ENCODE peak calls at places on chromosomes 5 and 9, in ten cellular contexts. X is HCT116, Q is PC-3, L is GM23338, H is OCI-LY7, O is MM.1S, D is GM23248, C is Karpas-422, S is hepatocyte, N is SK-N-SH. K is an unnamed sample.
A peak's percentile ranks its signal among the peaks of the same experiment; 100 is the strongest.

GRCh38 chr5:65790371-65791163 is 68.6 kb downstream of the NLN start:
- DNase-seq in S (no peak), H (no peak), N (no peak), L (no peak), Q (no peak), D (no peak), X (no peak), C (no peak), O (peak; percentile 46), K (no peak)

GRCh38 chr5:106020889-106021288 is 1649.8 kb downstream of the EFNA5 start:
- DNase-seq in O (no peak), D (no peak), L (no peak), Q (peak; percentile 9), X (no peak), H (no peak), N (no peak), S (no peak), C (no peak), K (no peak)

GRCh38 chr5:1791176-1791575 is 8.5 kb downstream of the MRPL36 start:
- DNase-seq in C (no peak), Q (no peak), N (no peak), D (no peak), S (no peak), X (no peak), L (no peak), O (no peak), H (no peak), K (no peak)

GRCh38 chr5:136211282-136211681 is 18.3 kb upstream of the SMIM32 start:
- DNase-seq in O (no peak), C (no peak), H (no peak), S (no peak), Q (no peak), D (no peak), L (no peak), X (no peak), N (no peak), K (no peak)

GRCh38 chr9:19114680-19115270 is 12.1 kb upstream of the HAUS6 start:
- DNase-seq in D (peak; percentile 63), L (no peak), O (no peak), S (no peak), C (no peak), Q (peak; percentile 43), N (no peak), H (no peak), X (no peak), K (no peak)

GRCh38 chr5:157059891-157060290 is 975 bp upstream of the HAVCR1 start:
- DNase-seq in C (no peak), N (no peak), D (peak; percentile 60), S (no peak), L (no peak), X (no peak), O (no peak), H (no peak), Q (peak; percentile 19), K (no peak)

GRCh38 chr5:66144074-66144798 is at the start of gene SREK1:
- DNase-seq in O (peak; percentile 90), D (peak; percentile 98), Q (peak; percentile 77), X (peak; percentile 83), N (peak; percentile 96), H (peak; percentile 93), L (peak; percentile 95), S (peak; percentile 97), C (peak; percentile 96), K (peak; percentile 92)

GRCh38 chr9:137064027-137064879 is 6.1 kb downstream of the SAPCD2 start:
- DNase-seq in O (peak; percentile 34), D (peak; percentile 58), L (peak; percentile 82), Q (peak; percentile 46), N (peak; percentile 89), H (peak; percentile 52), X (no peak), S (peak; percentile 71), C (peak; percentile 83), K (no peak)

GRCh38 chr5:127307868-127308267 is 17.3 kb downstream of the MEGF10 start:
- DNase-seq in H (no peak), L (peak; percentile 54), N (no peak), O (no peak), X (no peak), C (no peak), Q (no peak), S (no peak), D (no peak), K (no peak)

GRCh38 chr9:22165144-22165543 is 156.0 kb upstream of the CDKN2B start:
- DNase-seq in L (no peak), D (peak; percentile 71), Q (peak; percentile 52), S (no peak), O (no peak), X (no peak), C (peak; percentile 4), N (no peak), H (no peak), K (no peak)

GRCh38 chr5:65967288-65968066 is 41.1 kb downstream of the ERBIN start:
- DNase-seq in Q (no peak), D (no peak), O (no peak), H (no peak), L (no peak), N (no peak), X (no peak), S (no peak), C (no peak), K (no peak)

GRCh38 chr9:72524820-72525539 is 3.6 kb downstream of the TMC1 start:
- DNase-seq in H (no peak), C (no peak), S (peak; percentile 86), Q (peak; percentile 94), O (no peak), N (no peak), D (peak; percentile 98), L (peak; percentile 38), X (peak; percentile 81), K (peak; percentile 87)

GRCh38 chr9:86585422-86586143 is 231.4 kb upstream of the TUT7 start:
- DNase-seq in L (no peak), H (no peak), S (peak; percentile 37), Q (no peak), C (no peak), O (no peak), X (no peak), N (no peak), D (no peak), K (no peak)

GRCh38 chr9:4927701-4928100 is 57.4 kb upstream of the JAK2 start:
- DNase-seq in X (no peak), C (no peak), L (no peak), O (no peak), H (no peak), Q (no peak), D (peak; percentile 39), N (no peak), S (no peak), K (no peak)

GRCh38 chr9:98575379-98576346 is 133.1 kb downstream of the GABBR2 start:
- DNase-seq in L (no peak), S (no peak), N (no peak), X (no peak), O (peak; percentile 94), Q (peak; percentile 75), H (peak; percentile 29), C (no peak), D (peak; percentile 69), K (peak; percentile 94)

DNA sequence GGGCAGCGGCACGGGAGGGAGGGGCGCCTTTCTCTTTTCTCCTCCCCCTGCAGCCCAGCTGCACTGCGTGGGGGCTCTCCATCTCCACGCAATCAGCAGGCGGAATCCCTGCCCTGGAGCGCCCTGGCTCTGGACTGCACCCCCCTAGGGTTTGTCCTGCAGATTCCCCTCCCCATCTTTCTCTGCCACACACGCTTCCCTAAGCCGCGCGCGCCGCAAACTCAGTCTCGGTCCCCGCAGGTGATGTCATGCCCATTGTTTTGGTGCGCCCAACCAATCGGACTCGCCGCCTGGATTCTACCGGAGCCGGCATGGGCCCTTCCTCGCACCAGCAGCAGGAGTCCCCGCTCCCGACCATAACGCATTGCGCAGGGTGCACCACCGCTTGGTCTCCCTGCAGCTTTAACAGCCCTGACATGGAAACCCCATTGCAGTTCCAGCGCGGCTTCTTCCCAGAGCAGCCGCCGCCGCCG is at the start of gene KCNN2:
- DNase-seq in S (peak; percentile 81), O (peak; percentile 94), D (peak; percentile 4), N (peak; percentile 68), X (no peak), C (no peak), Q (peak; percentile 3), H (no peak), L (peak; percentile 95), K (no peak)
- H3K4me3 ChIP-seq in S (peak within 1 kb of the TSS; percentile 80), O (peak within 1 kb of the TSS; percentile 96), D (no peak within 1 kb of the TSS), N (no peak within 1 kb of the TSS), X (no peak within 1 kb of the TSS), C (no peak within 1 kb of the TSS), Q (peak within 1 kb of the TSS; percentile 37), H (no peak within 1 kb of the TSS), L (peak within 1 kb of the TSS; percentile 77), K (no peak within 1 kb of the TSS)

GRCh38 chr9:105735366-105735765 is 41.0 kb downstream of the TMEM38B start:
- DNase-seq in Q (no peak), N (no peak), D (no peak), L (no peak), S (no peak), X (no peak), C (no peak), H (peak; percentile 2), O (no peak), K (no peak)
- H3K4me2 ChIP-seq in Q (no peak overlapping the region), N (no peak overlapping the region), D (no peak overlapping the region), L (no peak overlapping the region), S (no peak overlapping the region), X (no peak overlapping the region), C (no peak overlapping the region), H (no peak overlapping the region), O (no peak overlapping the region), K (no peak overlapping the region)

GRCh38 chr9:34627716-34628655 is 880 bp downstream of the ARID3C start:
- DNase-seq in O (no peak), L (no peak), Q (no peak), H (no peak), D (no peak), X (no peak), S (no peak), N (no peak), C (no peak), K (no peak)

GRCh38 chr9:34630402-34631154 is 1.7 kb upstream of the ARID3C start:
- DNase-seq in O (no peak), C (peak; percentile 38), D (peak; percentile 29), L (no peak), X (no peak), S (no peak), N (no peak), Q (no peak), H (no peak), K (no peak)

GRCh38 chr9:34629492-34629809 is 585 bp upstream of the ARID3C start:
- DNase-seq in O (no peak), X (no peak), C (peak; percentile 38), D (no peak), H (no peak), L (no peak), N (no peak), Q (no peak), S (no peak), K (no peak)

GRCh38 chr9:34625087-34625486 is 3.8 kb downstream of the ARID3C start:
- DNase-seq in Q (no peak), C (no peak), D (no peak), H (no peak), O (no peak), N (no peak), X (no peak), S (no peak), L (no peak), K (no peak)

GRCh38 chr9:34628656-34629491 is at the start of gene ARID3C:
- DNase-seq in S (peak; percentile 74), X (no peak), N (peak; percentile 84), H (no peak), C (peak; percentile 37), Q (peak; percentile 28), D (peak; percentile 72), L (peak; percentile 69), O (peak; percentile 48), K (no peak)
- H3K9me2 ChIP-seq in S (no peaks in the 10 kb centered on the region), X (no peaks in the 10 kb centered on the region), N (no peaks in the 10 kb centered on the region), H (no peaks in the 10 kb centered on the region), C (no peaks in the 10 kb centered on the region), Q (no peaks in the 10 kb centered on the region), D (no peaks in the 10 kb centered on the region), L (no peaks in the 10 kb centered on the region), O (no peaks in the 10 kb centered on the region), K (no peaks in the 10 kb centered on the region)

GRCh38 chr9:129497837-129498450 is 123.0 kb downstream of the C9orf50 start:
- DNase-seq in H (no peak), O (no peak), S (no peak), N (no peak), D (peak; percentile 39), L (no peak), X (no peak), Q (no peak), C (no peak), K (no peak)
- H3K4me3 ChIP-seq in H (no peak overlapping the region), O (no peak overlapping the region), S (peak overlapping the region; percentile 3), N (peak overlapping the region; percentile 70), D (peak overlapping the region; percentile 85), L (peak overlapping the region; percentile 23), X (peak overlapping the region; percentile 62), Q (no peak overlapping the region), C (no peak overlapping the region), K (peak overlapping the region; percentile 19)

K was measured in PC-9.